ENCODE peak calls at places on chromosomes 5 and 9, in four cellular contexts. H, L, X and D are unnamed samples.

GRCh38 chr9:133135193-133135745 is 14.2 kb upstream of the RALGDS start:
- DNase-seq in H (no peak), X (peak; percentile 93), L (peak; percentile 97), D (peak; percentile 93)

GRCh38 chr5:111829701-111830100 is 72.7 kb upstream of the NREP start:
- DNase-seq in H (no peak), X (no peak), L (peak; percentile 25), D (peak; percentile 75)

GRCh38 chr5:151961557-151961956 is 36.9 kb upstream of the GLRA1 start:
- DNase-seq in X (no peak), L (no peak), H (no peak), D (no peak)

GRCh38 chr5:171268700-171269413 is 40.2 kb upstream of the TLX3 start:
- DNase-seq in L (no peak), X (no peak), H (no peak), D (no peak)

GRCh38 chr9:27362447-27363210 is 65.7 kb upstream of the EQTN start:
- DNase-seq in L (no peak), H (no peak), X (no peak), D (no peak)

GRCh38 chr9:70004310-70004709 is 39.3 kb upstream of the MAMDC2 start:
- DNase-seq in H (no peak), L (no peak), X (no peak), D (no peak)

GRCh38 chr5:148011407-148012124 is 52.2 kb upstream of the SPINK5 start:
- DNase-seq in L (peak; percentile 98), H (no peak), X (peak; percentile 17), D (peak; percentile 71)

GRCh38 chr9:34454571-34455065 is 3.8 kb downstream of the FAM219A start:
- DNase-seq in H (no peak), L (peak; percentile 71), X (no peak), D (peak; percentile 61)

GRCh38 chr5:98772415-98773213 is 849 bp upstream of the RGMB start:
- DNase-seq in H (no peak), X (peak; percentile 22), L (peak; percentile 96), D (peak; percentile 55)

GRCh38 chr5:145938699-145939531 is 2.5 kb downstream of the SH3RF2 start:
- DNase-seq in X (no peak), L (no peak), H (no peak), D (no peak)

GRCh38 chr5:137954131-137954879 is 65.0 kb downstream of the PKD2L2 start:
- DNase-seq in X (peak; percentile 91), H (no peak), L (peak; percentile 65), D (no peak)

GRCh38 chr5:96207420-96207819 is 225.6 kb downstream of the PCSK1 start:
- DNase-seq in X (no peak), H (no peak), L (no peak), D (no peak)

GRCh38 chr9:113388833-113389232 is 12.0 kb upstream of the HDHD3 start:
- DNase-seq in X (no peak), H (no peak), L (no peak), D (no peak)

GRCh38 chr9:81370650-81371049 is 318.7 kb downstream of the TLE1 start:
- DNase-seq in L (no peak), X (no peak), H (no peak), D (no peak)

GRCh38 chr9:14749738-14750137 is 27.2 kb upstream of the CER1 start:
- DNase-seq in L (no peak), X (no peak), H (no peak), D (no peak)

GRCh38 chr5:124746252-124746915 is at the start of gene ZNF608:
- DNase-seq in L (peak; percentile 50), H (no peak), X (peak; percentile 91), D (no peak)

GRCh38 chr5:166713281-166713680 is 1578.2 kb upstream of the WWC1 start:
- DNase-seq in L (no peak), X (no peak), H (no peak), D (no peak)

GRCh38 chr9:125829743-125830142 is 82.6 kb downstream of the PBX3 start:
- DNase-seq in H (no peak), X (peak; percentile 50), L (no peak), D (no peak)

GRCh38 chr9:76458903-76459690 is at the start of gene GCNT1:
- DNase-seq in L (peak; percentile 83), H (peak; percentile 87), X (peak; percentile 93), D (peak; percentile 44)

GRCh38 chr9:110672873-110673508 is 4.4 kb downstream of the MUSK start:
- DNase-seq in H (no peak), L (peak; percentile 13), X (no peak), D (no peak)

GRCh38 chr5:122149691-122150090 is 20.3 kb downstream of the ZNF474 start:
- DNase-seq in X (no peak), H (peak; percentile 33), L (no peak), D (no peak)

GRCh38 chr5:151313357-151313756 is 9.8 kb upstream of the SLC36A3 start:
- DNase-seq in L (no peak), H (no peak), X (no peak), D (no peak)

GRCh38 chr5:40780199-40780598 is 18.0 kb downstream of the PRKAA1 start:
- DNase-seq in L (peak; percentile 45), X (no peak), H (no peak), D (no peak)

GRCh38 chr9:86667307-86667706 is 280.0 kb downstream of the GAS1 start:
- DNase-seq in X (no peak), H (no peak), L (no peak), D (no peak)

GRCh38 chr5:73451218-73452130 is 2.9 kb upstream of the FOXD1 start:
- DNase-seq in H (peak; percentile 61), L (peak; percentile 60), X (peak; percentile 22), D (no peak)

GRCh38 chr9:27368317-27368985 is 71.5 kb upstream of the EQTN start:
- DNase-seq in X (no peak), L (no peak), H (no peak), D (no peak)

GRCh38 chr5:75601996-75602395 is 9.3 kb upstream of the ANKDD1B start:
- DNase-seq in L (peak; percentile 66), H (no peak), X (no peak), D (peak; percentile 58)

GRCh38 chr9:21031091-21031817 is at the start of gene HACD4:
- DNase-seq in L (no peak), X (peak; percentile 13), H (no peak), D (no peak)

GRCh38 chr9:8686502-8686901 is 886.9 kb upstream of the DMAC1 start:
- DNase-seq in X (no peak), L (no peak), H (no peak), D (no peak)

GRCh38 chr9:109640232-109641078 is 139.5 kb upstream of the PALM2AKAP2 start:
- DNase-seq in L (peak; percentile 69), X (no peak), H (no peak), D (no peak)

GRCh38 chr9:109639666-109640231 is 140.2 kb upstream of the PALM2AKAP2 start:
- DNase-seq in L (no peak), H (no peak), X (no peak), D (no peak)

GRCh38 chr9:109641079-109641659 is 138.8 kb upstream of the PALM2AKAP2 start:
- DNase-seq in L (no peak), X (no peak), H (no peak), D (no peak)
- TF ChIP-seq EZH2 in L (no peak), X (no peak), H (no peak), D (peak; percentile 57)

GRCh38 chr9:22452415-22453010 is 5.9 kb downstream of the DMRTA1 start:
- DNase-seq in L (peak; percentile 67), H (no peak), X (peak; percentile 63), D (peak; percentile 15)

GRCh38 chr9:22447607-22448305 is 1.1 kb downstream of the DMRTA1 start:
- DNase-seq in X (peak; percentile 27), L (peak; percentile 28), H (no peak), D (no peak)

GRCh38 chr9:22446589-22446949 is at the start of gene DMRTA1:
- DNase-seq in X (peak; percentile 80), L (peak; percentile 82), H (no peak), D (no peak)

GRCh38 chr9:22446950-22447606 is 454 bp downstream of the DMRTA1 start:
- DNase-seq in L (peak; percentile 72), X (peak; percentile 72), H (no peak), D (no peak)
- TF ChIP-seq EZH2 in L (no peak), X (no peak), H (no peak), D (no peak)

DNA sequence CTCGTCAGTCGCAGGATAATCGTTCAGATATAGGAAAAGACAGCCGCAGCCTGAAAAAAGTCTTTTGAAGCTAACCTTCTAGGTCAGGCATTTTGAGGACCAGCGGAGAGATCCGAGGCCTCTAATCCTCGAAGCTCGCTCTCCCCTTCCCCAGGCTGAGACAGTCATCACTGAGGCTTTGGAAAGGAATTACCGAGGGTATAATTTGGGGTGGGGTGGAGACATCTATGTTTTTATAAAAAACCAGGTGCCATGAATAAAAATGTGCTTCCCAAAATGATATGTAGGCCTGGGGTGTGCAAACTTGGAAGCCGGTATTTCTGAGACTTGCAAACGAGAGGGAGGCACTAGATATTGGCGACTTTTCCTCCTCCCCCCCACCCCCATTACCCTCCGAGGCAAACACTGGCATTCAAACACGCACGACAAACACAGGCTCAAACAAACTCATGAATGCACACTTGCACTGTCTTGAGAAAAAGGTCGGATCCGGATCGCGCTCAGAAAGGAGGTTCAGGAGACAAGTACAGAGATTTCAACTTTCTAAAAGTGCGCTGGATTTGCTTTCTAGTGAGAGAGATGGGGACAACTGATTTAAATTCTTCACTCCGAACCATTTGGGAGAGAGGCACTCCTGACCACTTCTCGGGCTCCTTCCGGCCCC is 935 bp upstream of the MSX2 start:
- DNase-seq in H (no peak), X (no peak), L (no peak), D (no peak)
- TF ChIP-seq EZH2 in H (no peak), X (no peak), L (no peak), D (peak; percentile 29)

DNA sequence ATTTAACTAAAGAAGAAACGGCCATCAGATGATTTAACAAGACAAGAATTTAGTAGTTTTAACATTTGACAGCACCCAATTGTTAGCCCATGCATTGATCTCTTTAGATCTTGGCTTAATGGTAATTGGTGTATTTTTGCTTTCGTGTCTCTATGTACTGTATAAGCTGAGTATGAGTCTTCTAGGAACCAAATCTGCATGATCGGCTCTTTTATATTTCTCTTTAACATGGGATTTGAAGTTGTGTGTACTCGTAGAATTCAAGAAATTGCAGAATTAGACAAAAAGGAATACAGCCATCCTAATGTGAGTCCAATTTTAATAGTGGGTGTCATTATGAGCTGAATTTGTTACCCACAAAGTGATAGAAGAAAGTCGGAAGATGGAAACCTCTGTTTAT is 438.9 kb upstream of the WWC1 start:
- DNase-seq in H (no peak), L (no peak), X (no peak), D (no peak)
- TF ChIP-seq EZH2 in H (no peak), L (no peak), X (no peak), D (no peak)

DNA sequence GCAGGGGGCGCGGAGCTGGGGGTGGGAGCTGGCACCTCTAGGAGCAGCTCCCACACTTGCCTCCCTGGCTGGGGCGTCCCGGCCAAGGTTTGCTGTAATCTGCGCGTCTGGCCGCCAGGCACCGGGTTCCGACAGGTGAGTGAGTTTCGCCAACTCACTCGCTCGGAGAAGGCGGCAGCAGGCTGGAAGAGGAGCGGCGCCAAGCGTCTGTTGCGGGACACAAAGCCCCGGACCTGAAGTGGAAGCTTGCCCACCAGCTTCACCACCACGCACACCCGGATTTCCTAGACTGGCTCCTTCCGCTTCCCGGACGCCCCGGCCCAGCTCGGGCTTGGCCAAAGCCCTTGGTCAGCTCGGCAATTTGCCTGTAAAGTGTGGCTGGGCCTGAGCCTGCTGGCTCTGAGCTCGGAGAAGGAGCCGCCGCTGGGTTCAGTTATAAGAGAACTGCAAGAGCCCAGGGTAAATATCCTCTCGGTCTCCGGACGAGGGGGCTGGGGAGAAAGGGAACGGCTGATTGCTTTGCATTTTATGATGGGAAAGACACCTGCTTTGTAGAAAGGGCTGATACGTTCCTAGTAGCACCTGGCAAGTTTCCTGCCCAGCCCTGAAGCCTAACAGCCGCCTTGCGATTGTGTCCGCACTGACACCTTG is 461 bp upstream of the GNA14 start:
- DNase-seq in L (peak; percentile 52), H (no peak), X (peak; percentile 51), D (no peak)
- TF ChIP-seq EZH2 in L (no peak), H (no peak), X (no peak), D (peak; percentile 17)